ENCODE peak calls at places on chromosomes 7 and 10, in seven cellular contexts. One of them, this sample, is unnamed.
A peak's percentile ranks its signal among the peaks of the same experiment; 100 is the strongest.

GRCh38 chr7:4144801-4145470 is 537.2 kb upstream of the FOXK1 start:
- DNase-seq in cardiac muscle cell: peak; percentile 3
- DNase-seq in astrocyte: peak; percentile 33
- DNase-seq in stomach: no peak
- DNase-seq in hepatocyte: peak; percentile 78
- DNase-seq in PC-3: no peak
- DNase-seq in uterus: peak; percentile 66
- DNase-seq in this sample: no peak

GRCh38 chr7:132061931-132062330 is 505.5 kb upstream of the PODXL start:
- DNase-seq in hepatocyte: no peak
- DNase-seq in stomach: no peak
- DNase-seq in uterus: no peak
- DNase-seq in astrocyte: peak; percentile 28
- DNase-seq in PC-3: peak; percentile 4
- DNase-seq in cardiac muscle cell: no peak
- DNase-seq in this sample: no peak

GRCh38 chr7:1673581-1674102 is 3.6 kb downstream of the ELFN1 start:
- DNase-seq in PC-3: no peak
- DNase-seq in stomach: no peak
- DNase-seq in cardiac muscle cell: no peak
- DNase-seq in astrocyte: no peak
- DNase-seq in hepatocyte: no peak
- DNase-seq in uterus: peak; percentile 8
- DNase-seq in this sample: no peak

GRCh38 chr7:55124989-55125875 is 106.4 kb downstream of the EGFR start:
- DNase-seq in stomach: no peak
- DNase-seq in cardiac muscle cell: no peak
- DNase-seq in PC-3: no peak
- DNase-seq in astrocyte: no peak
- DNase-seq in hepatocyte: no peak
- DNase-seq in uterus: no peak
- DNase-seq in this sample: no peak

GRCh38 chr7:138929969-138930368 is 51.2 kb downstream of the KIAA1549 start:
- DNase-seq in uterus: no peak
- DNase-seq in hepatocyte: no peak
- DNase-seq in cardiac muscle cell: no peak
- DNase-seq in PC-3: no peak
- DNase-seq in astrocyte: no peak
- DNase-seq in stomach: no peak
- DNase-seq in this sample: no peak

GRCh38 chr10:82969405-82969804 is 1094.4 kb downstream of the NRG3 start:
- DNase-seq in uterus: no peak
- DNase-seq in hepatocyte: peak; percentile 17
- DNase-seq in astrocyte: no peak
- DNase-seq in PC-3: no peak
- DNase-seq in cardiac muscle cell: peak; percentile 56
- DNase-seq in stomach: no peak
- DNase-seq in this sample: no peak

GRCh38 chr7:100190059-100190711 is 12.5 kb downstream of the STAG3 start:
- DNase-seq in astrocyte: peak; percentile 18
- DNase-seq in hepatocyte: no peak
- DNase-seq in uterus: no peak
- DNase-seq in PC-3: peak; percentile 55
- DNase-seq in cardiac muscle cell: peak; percentile 65
- DNase-seq in stomach: no peak
- DNase-seq in this sample: peak; percentile 20

GRCh38 chr10:20466731-20467130 is 430.4 kb downstream of the NEBL start:
- DNase-seq in stomach: no peak
- DNase-seq in hepatocyte: no peak
- DNase-seq in cardiac muscle cell: peak; percentile 9
- DNase-seq in PC-3: peak; percentile 60
- DNase-seq in uterus: no peak
- DNase-seq in astrocyte: peak; percentile 61
- DNase-seq in this sample: no peak

GRCh38 chr10:43749145-43749576 is 100.5 kb upstream of the ZNF32 start:
- DNase-seq in uterus: no peak
- DNase-seq in stomach: no peak
- DNase-seq in hepatocyte: no peak
- DNase-seq in astrocyte: no peak
- DNase-seq in PC-3: no peak
- DNase-seq in cardiac muscle cell: no peak
- DNase-seq in this sample: no peak

GRCh38 chr7:106178593-106179134 is 66.6 kb upstream of the SYPL1 start:
- DNase-seq in cardiac muscle cell: peak; percentile 83
- DNase-seq in stomach: peak; percentile 55
- DNase-seq in PC-3: peak; percentile 86
- DNase-seq in astrocyte: peak; percentile 36
- DNase-seq in hepatocyte: peak; percentile 18
- DNase-seq in uterus: no peak
- DNase-seq in this sample: no peak

GRCh38 chr7:131159961-131160361 is 167.7 kb upstream of the MKLN1 start:
- DNase-seq in PC-3: peak; percentile 48
- DNase-seq in cardiac muscle cell: peak; percentile 66
- DNase-seq in hepatocyte: no peak
- DNase-seq in uterus: no peak
- DNase-seq in stomach: no peak
- DNase-seq in astrocyte: peak; percentile 78
- DNase-seq in this sample: no peak

GRCh38 chr7:150520145-150520544 is 5.5 kb downstream of the GIMAP7 start:
- DNase-seq in uterus: no peak
- DNase-seq in astrocyte: no peak
- DNase-seq in cardiac muscle cell: no peak
- DNase-seq in PC-3: no peak
- DNase-seq in stomach: no peak
- DNase-seq in hepatocyte: no peak
- DNase-seq in this sample: no peak

GRCh38 chr7:143327903-143328302 is 12.0 kb downstream of the CLCN1 start:
- DNase-seq in hepatocyte: no peak
- DNase-seq in uterus: no peak
- DNase-seq in astrocyte: no peak
- DNase-seq in stomach: no peak
- DNase-seq in PC-3: no peak
- DNase-seq in cardiac muscle cell: no peak
- DNase-seq in this sample: no peak

GRCh38 chr10:24708081-24708480 is 15.6 kb downstream of the ARHGAP21 start:
- DNase-seq in cardiac muscle cell: no peak
- DNase-seq in uterus: no peak
- DNase-seq in PC-3: no peak
- DNase-seq in hepatocyte: no peak
- DNase-seq in astrocyte: no peak
- DNase-seq in stomach: no peak
- DNase-seq in this sample: no peak

GRCh38 chr10:70492786-70493659 is 14.5 kb downstream of the PALD1 start:
- DNase-seq in hepatocyte: no peak
- DNase-seq in PC-3: peak; percentile 60
- DNase-seq in stomach: no peak
- DNase-seq in uterus: no peak
- DNase-seq in astrocyte: peak; percentile 74
- DNase-seq in cardiac muscle cell: no peak
- DNase-seq in this sample: no peak

GRCh38 chr10:70493660-70494234 is 15.2 kb downstream of the PALD1 start:
- DNase-seq in uterus: no peak
- DNase-seq in hepatocyte: peak; percentile 53
- DNase-seq in cardiac muscle cell: no peak
- DNase-seq in PC-3: no peak
- DNase-seq in astrocyte: no peak
- DNase-seq in stomach: peak; percentile 38
- DNase-seq in this sample: peak; percentile 64

GRCh38 chr10:70491614-70492013 is 13.0 kb downstream of the PALD1 start:
- DNase-seq in astrocyte: no peak
- DNase-seq in cardiac muscle cell: no peak
- DNase-seq in uterus: no peak
- DNase-seq in hepatocyte: no peak
- DNase-seq in stomach: no peak
- DNase-seq in PC-3: no peak
- DNase-seq in this sample: no peak

GRCh38 chr10:70487824-70488223 is 9.3 kb downstream of the PALD1 start:
- DNase-seq in cardiac muscle cell: no peak
- DNase-seq in stomach: no peak
- DNase-seq in astrocyte: no peak
- DNase-seq in hepatocyte: no peak
- DNase-seq in uterus: no peak
- DNase-seq in PC-3: no peak
- DNase-seq in this sample: no peak

GRCh38 chr10:70490142-70490541 is 11.6 kb downstream of the PALD1 start:
- DNase-seq in hepatocyte: no peak
- DNase-seq in uterus: no peak
- DNase-seq in stomach: no peak
- DNase-seq in PC-3: no peak
- DNase-seq in cardiac muscle cell: no peak
- DNase-seq in astrocyte: no peak
- DNase-seq in this sample: no peak
- H3K27ac ChIP-seq in hepatocyte: no peak overlapping the region
- H3K27ac ChIP-seq in uterus: no peak overlapping the region
- H3K27ac ChIP-seq in stomach: no peak overlapping the region
- H3K27ac ChIP-seq in PC-3: no peak overlapping the region
- H3K27ac ChIP-seq in cardiac muscle cell: no peak overlapping the region
- H3K27ac ChIP-seq in astrocyte: no peak overlapping the region
- H3K27ac ChIP-seq in this sample: no peak overlapping the region

DNA sequence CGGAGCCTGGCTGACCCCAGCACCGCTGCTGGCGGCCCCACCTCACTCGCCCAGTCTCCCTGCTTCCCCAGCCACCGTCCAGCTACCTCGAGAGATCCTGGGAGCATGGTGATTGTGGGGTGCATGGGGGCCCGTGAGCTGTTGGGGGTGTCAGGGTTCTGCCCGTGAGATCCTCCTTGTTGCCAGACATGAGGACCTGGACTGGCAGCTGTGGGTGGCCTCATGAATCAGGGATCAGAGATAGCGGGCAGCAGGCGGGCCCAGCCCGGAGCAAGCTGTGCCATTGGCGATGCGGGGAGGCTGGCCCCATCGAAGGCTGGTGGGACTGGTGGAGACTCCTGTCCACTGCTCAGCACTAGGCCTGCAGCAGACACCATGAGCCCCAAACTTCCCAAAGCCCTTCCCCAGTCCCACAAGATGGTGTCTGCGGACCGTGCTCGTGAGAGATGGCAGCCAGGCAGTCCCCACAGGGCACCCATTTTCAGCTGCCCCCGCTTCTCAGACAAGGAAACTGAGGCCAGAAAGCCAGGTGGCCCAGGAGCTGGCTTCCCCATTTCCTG is 75.6 kb downstream of the LHPP start:
- DNase-seq in uterus: no peak
- DNase-seq in stomach: no peak
- DNase-seq in cardiac muscle cell: no peak
- DNase-seq in astrocyte: no peak
- DNase-seq in PC-3: no peak
- DNase-seq in hepatocyte: no peak
- DNase-seq in this sample: no peak
- H3K27ac ChIP-seq in uterus: no peak overlapping the region
- H3K27ac ChIP-seq in stomach: no peak overlapping the region
- H3K27ac ChIP-seq in cardiac muscle cell: no peak overlapping the region
- H3K27ac ChIP-seq in astrocyte: no peak overlapping the region
- H3K27ac ChIP-seq in PC-3: no peak overlapping the region
- H3K27ac ChIP-seq in hepatocyte: no peak overlapping the region
- H3K27ac ChIP-seq in this sample: no peak overlapping the region

GRCh38 chr7:111931016-111931517 is 275.1 kb downstream of the DOCK4 start:
- DNase-seq in hepatocyte: peak; percentile 40
- DNase-seq in astrocyte: peak; percentile 59
- DNase-seq in stomach: no peak
- DNase-seq in uterus: no peak
- DNase-seq in cardiac muscle cell: peak; percentile 60
- DNase-seq in PC-3: peak; percentile 90
- DNase-seq in this sample: no peak

GRCh38 chr7:111933614-111934013 is 272.6 kb downstream of the DOCK4 start:
- DNase-seq in astrocyte: peak; percentile 47
- DNase-seq in stomach: no peak
- DNase-seq in PC-3: no peak
- DNase-seq in uterus: no peak
- DNase-seq in cardiac muscle cell: no peak
- DNase-seq in hepatocyte: peak; percentile 27
- DNase-seq in this sample: no peak

GRCh38 chr7:111929258-111929657 is 276.9 kb downstream of the DOCK4 start:
- DNase-seq in PC-3: no peak
- DNase-seq in astrocyte: no peak
- DNase-seq in hepatocyte: no peak
- DNase-seq in stomach: no peak
- DNase-seq in uterus: no peak
- DNase-seq in cardiac muscle cell: no peak
- DNase-seq in this sample: no peak

GRCh38 chr7:111927383-111928019 is 278.7 kb downstream of the DOCK4 start:
- DNase-seq in cardiac muscle cell: no peak
- DNase-seq in hepatocyte: no peak
- DNase-seq in stomach: no peak
- DNase-seq in PC-3: no peak
- DNase-seq in uterus: no peak
- DNase-seq in astrocyte: no peak
- DNase-seq in this sample: no peak

GRCh38 chr7:111931958-111932357 is 274.2 kb downstream of the DOCK4 start:
- DNase-seq in cardiac muscle cell: no peak
- DNase-seq in hepatocyte: no peak
- DNase-seq in stomach: no peak
- DNase-seq in PC-3: no peak
- DNase-seq in astrocyte: peak; percentile 39
- DNase-seq in uterus: no peak
- DNase-seq in this sample: no peak
- H3K27ac ChIP-seq in cardiac muscle cell: no peak overlapping the region
- H3K27ac ChIP-seq in hepatocyte: peak overlapping the region; percentile 85
- H3K27ac ChIP-seq in stomach: no peak overlapping the region
- H3K27ac ChIP-seq in PC-3: peak overlapping the region; percentile 94
- H3K27ac ChIP-seq in astrocyte: no peak overlapping the region
- H3K27ac ChIP-seq in uterus: no peak overlapping the region
- H3K27ac ChIP-seq in this sample: no peak overlapping the region

GRCh38 chr7:50610521-50611277 is 45.5 kb upstream of the DDC start:
- DNase-seq in cardiac muscle cell: peak; percentile 70
- DNase-seq in PC-3: peak; percentile 88
- DNase-seq in uterus: no peak
- DNase-seq in astrocyte: peak; percentile 81
- DNase-seq in stomach: no peak
- DNase-seq in hepatocyte: no peak
- DNase-seq in this sample: no peak
- H3K27ac ChIP-seq in cardiac muscle cell: no peak overlapping the region
- H3K27ac ChIP-seq in PC-3: no peak overlapping the region
- H3K27ac ChIP-seq in uterus: no peak overlapping the region
- H3K27ac ChIP-seq in astrocyte: no peak overlapping the region
- H3K27ac ChIP-seq in stomach: no peak overlapping the region
- H3K27ac ChIP-seq in hepatocyte: no peak overlapping the region
- H3K27ac ChIP-seq in this sample: no peak overlapping the region